ENCODE peak calls at places on chromosomes 11 and 22, in ten cellular contexts. F is neural progenitor cell; T is OCI-LY7; Y is dorsolateral prefrontal cortex; C is sigmoid colon; X is bronchial epithelial cell; D is stomach; H is CD8-positive, alpha-beta T cell; W is right atrium auricular region; P is cardiac fibroblast. K is an unnamed sample.

GRCh38 chr11:113014731-113015455 is 53.7 kb downstream of the NCAM1 start:
- DNase-seq in F (no peak), T (no peak), Y (peak), C (peak), X (peak), D (peak), H (no peak), W (peak), P (peak), K (peak)

GRCh38 chr11:125588505-125588904 is 4.1 kb upstream of the STT3A start:
- DNase-seq in F (no peak), T (no peak), Y (no peak), C (no peak), X (peak), D (no peak), H (no peak), W (no peak), P (no peak), K (peak)

GRCh38 chr11:103964390-103964789 is 72.0 kb upstream of the DDI1 start:
- DNase-seq in F (no peak), T (no peak), Y (no peak), C (no peak), X (no peak), D (no peak), H (no peak), W (no peak), P (no peak), K (no peak)

GRCh38 chr11:134244593-134244992 is 8.6 kb downstream of the THYN1 start:
- DNase-seq in F (peak), T (peak), Y (no peak), C (no peak), X (peak), D (no peak), H (no peak), W (no peak), P (peak), K (peak)

GRCh38 chr11:59776210-59777066 is 21.3 kb downstream of the STX3 start:
- DNase-seq in F (no peak), T (no peak), Y (no peak), C (no peak), X (peak), D (no peak), H (no peak), W (no peak), P (peak), K (peak)

GRCh38 chr11:130916238-130916855 is at the start of gene SNX19:
- DNase-seq in F (peak), T (peak), Y (peak), C (peak), X (peak), D (peak), H (peak), W (peak), P (peak), K (peak)

GRCh38 chr11:66085071-66085470 is 15.0 kb downstream of the PACS1 start:
- DNase-seq in F (no peak), T (no peak), Y (no peak), C (no peak), X (no peak), D (no peak), H (no peak), W (no peak), P (peak), K (peak)

GRCh38 chr11:64347171-64347867 is 7.3 kb downstream of the CCDC88B start:
- DNase-seq in F (no peak), T (no peak), Y (no peak), C (no peak), X (peak), D (no peak), H (no peak), W (no peak), P (no peak), K (peak)

GRCh38 chr11:34158661-34159060 is 53.2 kb downstream of the NAT10 start:
- DNase-seq in F (no peak), T (peak), Y (no peak), C (no peak), X (no peak), D (no peak), H (no peak), W (no peak), P (no peak), K (no peak)

GRCh38 chr11:44949160-44950035 is 1.3 kb downstream of the TP53I11 start:
- DNase-seq in F (peak), T (no peak), Y (no peak), C (no peak), X (no peak), D (no peak), H (peak), W (no peak), P (peak), K (peak)

GRCh38 chr11:113106507-113106906 is 145.3 kb downstream of the NCAM1 start:
- DNase-seq in F (no peak), T (no peak), Y (no peak), C (no peak), X (no peak), D (no peak), H (no peak), W (no peak), P (peak), K (peak)

GRCh38 chr11:5291207-5291838 is 10.4 kb downstream of the OR51B4 start:
- DNase-seq in F (peak), T (peak), Y (no peak), C (no peak), X (peak), D (no peak), H (no peak), W (no peak), P (peak), K (peak)

GRCh38 chr22:31192513-31192912 is 19.6 kb upstream of the LIMK2 start:
- DNase-seq in F (no peak), T (peak), Y (no peak), C (no peak), X (peak), D (no peak), H (no peak), W (no peak), P (peak), K (peak)

GRCh38 chr11:7522546-7522945 is 8.7 kb downstream of the PPFIBP2 start:
- DNase-seq in F (no peak), T (no peak), Y (no peak), C (no peak), X (no peak), D (no peak), H (no peak), W (no peak), P (no peak), K (no peak)

GRCh38 chr11:107224836-107225235 is 206.6 kb upstream of the GUCY1A2 start:
- DNase-seq in F (no peak), T (no peak), Y (no peak), C (no peak), X (no peak), D (no peak), H (no peak), W (no peak), P (no peak), K (no peak)

GRCh38 chr11:2587976-2588748 is 111.6 kb downstream of the KCNQ1OT1 start:
- DNase-seq in F (no peak), T (no peak), Y (no peak), C (peak), X (no peak), D (peak), H (peak), W (no peak), P (no peak), K (no peak)

GRCh38 chr11:56842829-56843794 is 94.6 kb upstream of the OR9G4 start:
- DNase-seq in F (no peak), T (no peak), Y (no peak), C (no peak), X (peak), D (no peak), H (no peak), W (no peak), P (no peak), K (no peak)

GRCh38 chr11:80815752-80816453 is 1375.1 kb upstream of the TENM4 start:
- DNase-seq in F (no peak), T (no peak), Y (no peak), C (no peak), X (peak), D (no peak), H (no peak), W (no peak), P (no peak), K (peak)

GRCh38 chr11:976431-977160 is 50.9 kb downstream of the AP2A2 start:
- DNase-seq in F (no peak), T (no peak), Y (peak), C (no peak), X (no peak), D (no peak), H (no peak), W (no peak), P (peak), K (no peak)

GRCh38 chr11:33633251-33634003 is 67.2 kb downstream of the C11orf91 start:
- DNase-seq in F (no peak), T (no peak), Y (no peak), C (no peak), X (peak), D (no peak), H (no peak), W (no peak), P (peak), K (peak)

GRCh38 chr11:123640029-123640428 is 14.4 kb downstream of the SCN3B start:
- DNase-seq in F (no peak), T (no peak), Y (no peak), C (no peak), X (no peak), D (no peak), H (no peak), W (no peak), P (no peak), K (no peak)

GRCh38 chr22:37545703-37546435 is 14.4 kb upstream of the CDC42EP1 start:
- DNase-seq in F (peak), T (no peak), Y (no peak), C (peak), X (peak), D (peak), H (no peak), W (peak), P (peak), K (peak)

GRCh38 chr22:37546436-37547248 is 13.6 kb upstream of the CDC42EP1 start:
- DNase-seq in F (peak), T (no peak), Y (no peak), C (peak), X (no peak), D (peak), H (no peak), W (no peak), P (peak), K (peak)

GRCh38 chr22:37547249-37547741 is 13.0 kb upstream of the CDC42EP1 start:
- DNase-seq in F (no peak), T (no peak), Y (no peak), C (no peak), X (no peak), D (no peak), H (no peak), W (no peak), P (peak), K (peak)

GRCh38 chr22:37542959-37543358 is 17.3 kb upstream of the CDC42EP1 start:
- DNase-seq in F (no peak), T (no peak), Y (no peak), C (no peak), X (no peak), D (no peak), H (no peak), W (no peak), P (no peak), K (no peak)

GRCh38 chr22:37544955-37545702 is 15.2 kb upstream of the CDC42EP1 start:
- DNase-seq in F (peak), T (peak), Y (peak), C (peak), X (peak), D (peak), H (peak), W (peak), P (peak), K (peak)
- H3K4me3 ChIP-seq in F (no peak), T (no peak), Y (no peak), C (peak), X (no peak), D (peak), H (no peak), W (no peak), P (peak), K (peak)

GRCh38 chr22:37051629-37052385 is at the start of gene KCTD17:
- DNase-seq in F (peak), T (peak), Y (peak), C (peak), X (peak), D (peak), H (peak), W (peak), P (peak), K (peak)
- TF ChIP-seq CTCF in F (no peak), T (peak), Y (peak), C (no peak), X (no peak), D (no peak), H (no peak), W (peak), P (no peak), K (no peak)

GRCh38 chr11:36376888-36377758 is 81.0 kb downstream of the PRR5L start:
- DNase-seq in F (peak), T (no peak), Y (no peak), C (peak), X (no peak), D (peak), H (peak), W (no peak), P (peak), K (peak)
- H3K4me3 ChIP-seq in F (peak), T (no peak), Y (peak), C (peak), X (peak), D (peak), H (peak), W (peak), P (peak), K (peak)

GRCh38 chr22:22691055-22691454 is 46.6 kb downstream of the GGTLC2 start:
- DNase-seq in F (no peak), T (no peak), Y (no peak), C (no peak), X (no peak), D (no peak), H (no peak), W (no peak), P (peak), K (no peak)

GRCh38 chr22:22691716-22692701 is 47.6 kb downstream of the GGTLC2 start:
- DNase-seq in F (no peak), T (peak), Y (no peak), C (peak), X (peak), D (no peak), H (no peak), W (no peak), P (peak), K (peak)

GRCh38 chr22:22694106-22694505 is 49.7 kb downstream of the GGTLC2 start:
- DNase-seq in F (no peak), T (no peak), Y (no peak), C (no peak), X (no peak), D (peak), H (no peak), W (no peak), P (no peak), K (no peak)

GRCh38 chr22:22693531-22693884 is 49.1 kb downstream of the GGTLC2 start:
- DNase-seq in F (no peak), T (no peak), Y (no peak), C (no peak), X (no peak), D (no peak), H (no peak), W (no peak), P (no peak), K (no peak)

DNA sequence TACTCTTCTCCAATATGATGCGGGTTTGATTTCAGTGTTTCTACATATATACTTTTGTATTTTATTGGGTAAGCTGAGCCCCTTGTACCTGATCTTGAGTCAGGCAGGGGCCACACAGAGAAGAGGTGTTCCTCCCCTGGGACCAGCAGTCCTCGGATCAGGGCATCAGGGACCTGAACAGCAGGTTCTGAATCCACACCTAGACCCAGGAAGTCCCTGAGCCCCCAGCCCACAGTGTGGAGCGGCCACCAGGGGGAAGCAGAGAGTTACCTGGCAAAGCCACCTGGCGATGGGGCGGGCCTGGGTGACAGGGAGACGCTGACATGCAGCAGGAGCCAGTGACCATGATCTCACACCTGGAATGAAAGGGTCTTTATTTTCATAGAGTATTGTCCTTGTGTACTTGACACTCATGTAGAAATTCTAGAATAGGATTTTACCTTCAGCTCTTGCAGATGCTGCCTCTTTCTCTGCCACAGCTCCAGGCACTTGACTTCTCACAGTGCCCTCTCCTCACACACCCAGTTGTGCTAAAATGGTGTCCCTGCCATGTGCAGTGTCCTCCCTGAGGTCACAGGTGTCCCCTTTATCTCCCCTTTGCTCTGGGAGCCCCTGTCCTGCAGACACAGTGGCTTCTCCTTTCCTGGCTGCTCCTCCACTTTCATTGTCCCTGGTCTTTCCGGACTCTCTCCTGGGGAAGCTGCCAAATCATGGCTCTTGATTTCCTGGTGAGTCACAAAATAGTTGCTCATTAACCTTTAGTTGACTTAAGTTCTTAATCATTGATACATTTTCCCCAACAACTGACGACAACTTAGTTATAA is 48.5 kb downstream of the GGTLC2 start:
- DNase-seq in F (peak), T (peak), Y (no peak), C (peak), X (peak), D (peak), H (peak), W (no peak), P (peak), K (peak)
- TF ChIP-seq CTCF in F (peak), T (peak), Y (no peak), C (no peak), X (peak), D (no peak), H (peak), W (no peak), P (peak), K (peak)

GRCh38 chr11:69497221-69497787 is 15.8 kb downstream of the LINC01488 start:
- DNase-seq in F (peak), T (no peak), Y (peak), C (peak), X (peak), D (peak), H (no peak), W (peak), P (peak), K (peak)
- H3K4me3 ChIP-seq in F (no peak), T (no peak), Y (no peak), C (no peak), X (no peak), D (no peak), H (no peak), W (no peak), P (no peak), K (no peak)

GRCh38 chr22:20613301-20613700 is 105.9 kb downstream of the MED15 start:
- DNase-seq in F (no peak), T (no peak), Y (no peak), C (no peak), X (no peak), D (no peak), H (no peak), W (no peak), P (no peak), K (no peak)
- TF ChIP-seq CTCF in F (no peak), T (no peak), Y (no peak), C (no peak), X (no peak), D (no peak), H (no peak), W (no peak), P (no peak), K (no peak)

GRCh38 chr11:118604566-118604965 is 2.8 kb upstream of the PHLDB1 start:
- DNase-seq in F (no peak), T (no peak), Y (no peak), C (no peak), X (no peak), D (peak), H (no peak), W (no peak), P (no peak), K (no peak)

GRCh38 chr11:118606844-118607228 is 579 bp upstream of the PHLDB1 start:
- DNase-seq in F (no peak), T (no peak), Y (no peak), C (no peak), X (no peak), D (peak), H (no peak), W (peak), P (no peak), K (no peak)

GRCh38 chr11:118606157-118606843 is 1.1 kb upstream of the PHLDB1 start:
- DNase-seq in F (peak), T (no peak), Y (no peak), C (peak), X (no peak), D (peak), H (no peak), W (peak), P (no peak), K (peak)

GRCh38 chr11:118607401-118608267 is at the start of gene PHLDB1:
- DNase-seq in F (peak), T (peak), Y (peak), C (peak), X (peak), D (peak), H (peak), W (peak), P (peak), K (peak)

DNA sequence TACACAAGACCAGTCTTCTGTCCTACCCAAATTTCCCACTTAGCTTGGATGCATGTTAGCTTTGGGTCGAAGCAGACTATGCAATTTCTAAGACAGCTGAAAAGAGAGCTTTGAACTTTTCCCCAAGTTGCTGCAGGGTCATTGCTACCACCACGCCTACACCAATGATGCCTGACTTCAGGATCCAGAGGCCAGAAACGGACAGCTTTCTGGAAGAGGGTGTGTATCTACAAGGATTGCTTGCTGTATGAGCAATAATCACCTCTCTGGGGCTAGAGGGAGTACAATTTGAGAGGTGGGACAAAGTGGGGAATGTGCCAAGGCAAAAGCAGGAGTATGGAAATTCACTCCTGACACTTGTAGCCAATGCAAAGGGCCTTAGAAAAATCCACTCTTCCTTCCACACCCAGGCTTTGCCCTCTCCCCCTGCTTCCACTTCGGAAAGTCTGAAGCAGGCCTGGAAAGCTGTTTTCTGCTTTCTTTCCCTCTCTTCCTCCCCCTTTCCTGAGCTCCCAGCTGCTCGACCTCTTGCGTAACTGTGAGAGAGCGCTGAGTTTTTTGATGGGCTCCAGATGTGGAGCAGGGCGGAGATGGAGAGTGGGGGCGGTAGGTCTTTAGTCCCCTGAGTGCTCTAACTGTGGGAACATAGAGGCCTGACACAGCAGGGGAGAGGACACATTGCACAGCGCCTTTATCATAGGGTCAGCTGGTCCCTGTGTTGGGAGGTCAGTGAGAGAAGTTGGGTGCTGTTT is 2.1 kb upstream of the PHLDB1 start:
- DNase-seq in F (peak), T (no peak), Y (no peak), C (peak), X (no peak), D (peak), H (no peak), W (peak), P (peak), K (peak)
- H3K4me3 ChIP-seq in F (no peak), T (no peak), Y (no peak), C (no peak), X (no peak), D (no peak), H (no peak), W (no peak), P (no peak), K (peak)

DNA sequence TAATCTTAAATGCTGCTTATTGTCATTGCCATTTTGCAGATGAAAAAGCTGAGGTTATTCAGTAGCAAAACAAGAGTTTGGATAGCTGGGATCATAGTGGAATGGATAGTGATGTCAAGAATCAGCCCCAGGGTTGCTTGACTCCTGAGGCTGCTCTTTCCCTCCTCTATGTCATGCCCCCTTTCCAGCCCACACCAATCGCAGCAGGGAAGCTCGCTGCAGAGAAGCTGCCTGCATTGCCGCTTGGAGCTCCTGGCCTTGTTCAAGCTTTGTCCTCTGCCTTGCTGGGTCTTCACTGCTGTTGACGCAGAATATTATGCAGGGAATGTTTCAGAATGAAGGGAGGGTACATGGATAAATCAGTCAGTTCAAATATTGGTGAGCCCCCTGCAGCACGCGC is 128.8 kb upstream of the RASSF10 start:
- DNase-seq in F (no peak), T (no peak), Y (no peak), C (no peak), X (no peak), D (no peak), H (no peak), W (no peak), P (no peak), K (no peak)
- TF ChIP-seq CTCF in F (no peak), T (no peak), Y (no peak), C (no peak), X (no peak), D (no peak), H (no peak), W (no peak), P (no peak), K (no peak)